ENCODE peak calls at places on chromosomes 4 and X, in seven cellular contexts. One of them, this sample, is unnamed.

GRCh38 chrX:69374569-69374968 is 129.6 kb upstream of the NALF2 start:
- DNase-seq in AG10803: no peak
- DNase-seq in lung: no peak
- DNase-seq in fibroblast of mammary gland: no peak
- DNase-seq in endothelial cell of umbilical vein: no peak
- DNase-seq in heart left ventricle: no peak
- DNase-seq in psoas muscle: no peak
- DNase-seq in this sample: no peak

GRCh38 chr4:101222156-101222845 is 125.0 kb downstream of the PPP3CA start:
- DNase-seq in fibroblast of mammary gland: peak; percentile 25
- DNase-seq in endothelial cell of umbilical vein: peak; percentile 91
- DNase-seq in lung: no peak
- DNase-seq in psoas muscle: no peak
- DNase-seq in AG10803: no peak
- DNase-seq in heart left ventricle: no peak
- DNase-seq in this sample: peak; percentile 53

GRCh38 chr4:176377705-176378302 is 58.0 kb downstream of the SPCS3 start:
- DNase-seq in lung: no peak
- DNase-seq in fibroblast of mammary gland: peak; percentile 40
- DNase-seq in psoas muscle: no peak
- DNase-seq in endothelial cell of umbilical vein: peak; percentile 39
- DNase-seq in AG10803: peak; percentile 25
- DNase-seq in heart left ventricle: no peak
- DNase-seq in this sample: peak; percentile 32

GRCh38 chr4:84379881-84380618 is 119.0 kb downstream of the NKX6-1 start:
- DNase-seq in psoas muscle: no peak
- DNase-seq in heart left ventricle: no peak
- DNase-seq in lung: no peak
- DNase-seq in AG10803: peak; percentile 78
- DNase-seq in endothelial cell of umbilical vein: no peak
- DNase-seq in fibroblast of mammary gland: peak; percentile 90
- DNase-seq in this sample: peak; percentile 18

GRCh38 chr4:53479731-53480525 is 102.5 kb downstream of the FIP1L1 start:
- DNase-seq in lung: no peak
- DNase-seq in heart left ventricle: no peak
- DNase-seq in psoas muscle: no peak
- DNase-seq in AG10803: peak; percentile 88
- DNase-seq in endothelial cell of umbilical vein: no peak
- DNase-seq in fibroblast of mammary gland: peak; percentile 56
- DNase-seq in this sample: peak; percentile 78

GRCh38 chrX:22963186-22963585 is 36.6 kb upstream of the DDX53 start:
- DNase-seq in lung: no peak
- DNase-seq in AG10803: no peak
- DNase-seq in psoas muscle: no peak
- DNase-seq in endothelial cell of umbilical vein: no peak
- DNase-seq in fibroblast of mammary gland: peak; percentile 1
- DNase-seq in heart left ventricle: no peak
- DNase-seq in this sample: no peak

GRCh38 chr4:148017801-148018200 is 285.9 kb downstream of the ARHGAP10 start:
- DNase-seq in AG10803: no peak
- DNase-seq in heart left ventricle: peak; percentile 50
- DNase-seq in fibroblast of mammary gland: no peak
- DNase-seq in endothelial cell of umbilical vein: peak; percentile 96
- DNase-seq in psoas muscle: no peak
- DNase-seq in lung: no peak
- DNase-seq in this sample: no peak

GRCh38 chrX:27136325-27136724 is 326.8 kb downstream of the PPP4R3C start:
- DNase-seq in psoas muscle: no peak
- DNase-seq in AG10803: no peak
- DNase-seq in heart left ventricle: no peak
- DNase-seq in lung: no peak
- DNase-seq in endothelial cell of umbilical vein: no peak
- DNase-seq in fibroblast of mammary gland: no peak
- DNase-seq in this sample: no peak

GRCh38 chrX:153818571-153819397 is 11.6 kb downstream of the PDZD4 start:
- DNase-seq in AG10803: no peak
- DNase-seq in endothelial cell of umbilical vein: peak; percentile 23
- DNase-seq in lung: no peak
- DNase-seq in heart left ventricle: no peak
- DNase-seq in psoas muscle: peak; percentile 31
- DNase-seq in fibroblast of mammary gland: no peak
- DNase-seq in this sample: no peak

GRCh38 chr4:36308150-36308549 is 26.7 kb downstream of the DTHD1 start:
- DNase-seq in lung: no peak
- DNase-seq in endothelial cell of umbilical vein: no peak
- DNase-seq in fibroblast of mammary gland: no peak
- DNase-seq in psoas muscle: no peak
- DNase-seq in AG10803: no peak
- DNase-seq in heart left ventricle: no peak
- DNase-seq in this sample: no peak

GRCh38 chr4:23770011-23770410 is 119.8 kb downstream of the PPARGC1A start:
- DNase-seq in heart left ventricle: no peak
- DNase-seq in psoas muscle: no peak
- DNase-seq in AG10803: peak; percentile 51
- DNase-seq in fibroblast of mammary gland: peak; percentile 18
- DNase-seq in endothelial cell of umbilical vein: no peak
- DNase-seq in lung: no peak
- DNase-seq in this sample: peak; percentile 14

GRCh38 chrX:19617550-19617949 is 102.2 kb upstream of the MAP3K15 start:
- DNase-seq in endothelial cell of umbilical vein: no peak
- DNase-seq in psoas muscle: no peak
- DNase-seq in AG10803: no peak
- DNase-seq in heart left ventricle: no peak
- DNase-seq in lung: no peak
- DNase-seq in fibroblast of mammary gland: no peak
- DNase-seq in this sample: no peak

GRCh38 chrX:19613645-19614323 is 98.5 kb upstream of the MAP3K15 start:
- DNase-seq in AG10803: no peak
- DNase-seq in psoas muscle: peak; percentile 16
- DNase-seq in lung: peak; percentile 73
- DNase-seq in heart left ventricle: no peak
- DNase-seq in endothelial cell of umbilical vein: no peak
- DNase-seq in fibroblast of mammary gland: no peak
- DNase-seq in this sample: no peak

GRCh38 chrX:19611636-19612376 is 96.5 kb upstream of the MAP3K15 start:
- DNase-seq in fibroblast of mammary gland: no peak
- DNase-seq in AG10803: no peak
- DNase-seq in psoas muscle: no peak
- DNase-seq in lung: no peak
- DNase-seq in heart left ventricle: no peak
- DNase-seq in endothelial cell of umbilical vein: no peak
- DNase-seq in this sample: no peak

GRCh38 chrX:19616016-19616415 is 100.7 kb upstream of the MAP3K15 start:
- DNase-seq in endothelial cell of umbilical vein: no peak
- DNase-seq in fibroblast of mammary gland: no peak
- DNase-seq in psoas muscle: no peak
- DNase-seq in lung: no peak
- DNase-seq in AG10803: no peak
- DNase-seq in heart left ventricle: no peak
- DNase-seq in this sample: no peak

DNA sequence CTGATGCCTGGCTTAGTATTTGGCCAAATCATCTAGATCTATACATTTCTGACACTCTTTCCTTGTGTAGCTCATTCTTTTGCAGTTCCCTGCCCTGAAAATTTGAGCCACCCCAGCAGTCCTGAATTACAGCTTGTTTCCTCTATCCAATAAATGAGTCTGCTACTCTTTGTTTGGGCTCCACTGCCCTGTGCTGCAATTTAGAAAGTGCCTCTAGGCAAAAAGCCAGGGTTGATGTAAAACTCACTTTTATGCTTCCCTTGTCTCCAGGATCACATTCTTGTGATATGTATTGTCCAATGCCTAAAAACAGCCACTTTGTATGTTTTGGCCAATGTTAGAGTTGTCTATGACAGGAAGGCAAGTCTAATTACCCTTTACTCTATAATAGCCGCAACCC is 101.7 kb upstream of the MAP3K15 start:
- DNase-seq in heart left ventricle: no peak
- DNase-seq in psoas muscle: no peak
- DNase-seq in endothelial cell of umbilical vein: no peak
- DNase-seq in AG10803: peak; percentile 45
- DNase-seq in lung: no peak
- DNase-seq in fibroblast of mammary gland: no peak
- DNase-seq in this sample: peak; percentile 59
- TF ChIP-seq CTCF in heart left ventricle: no peak
- TF ChIP-seq CTCF in psoas muscle: no peak
- TF ChIP-seq CTCF in endothelial cell of umbilical vein: no peak
- TF ChIP-seq CTCF in AG10803: no peak
- TF ChIP-seq CTCF in lung: no peak
- TF ChIP-seq CTCF in fibroblast of mammary gland: no peak
- TF ChIP-seq CTCF in this sample: no peak

GRCh38 chr4:70741872-70742271 is 20.1 kb downstream of the RUFY3 start:
- DNase-seq in AG10803: peak; percentile 41
- DNase-seq in fibroblast of mammary gland: no peak
- DNase-seq in psoas muscle: no peak
- DNase-seq in heart left ventricle: no peak
- DNase-seq in lung: no peak
- DNase-seq in endothelial cell of umbilical vein: no peak
- DNase-seq in this sample: peak; percentile 16
- H3K4me3 ChIP-seq in AG10803: no peak overlapping the region
- H3K4me3 ChIP-seq in fibroblast of mammary gland: no peak overlapping the region
- H3K4me3 ChIP-seq in psoas muscle: no peak overlapping the region
- H3K4me3 ChIP-seq in heart left ventricle: peak overlapping the region; percentile 35
- H3K4me3 ChIP-seq in lung: no peak overlapping the region
- H3K4me3 ChIP-seq in endothelial cell of umbilical vein: no peak overlapping the region
- H3K4me3 ChIP-seq in this sample: no peak overlapping the region

GRCh38 chr4:39476181-39476873 is 17.5 kb downstream of the LIAS start:
- DNase-seq in lung: no peak
- DNase-seq in psoas muscle: no peak
- DNase-seq in endothelial cell of umbilical vein: no peak
- DNase-seq in heart left ventricle: no peak
- DNase-seq in AG10803: no peak
- DNase-seq in fibroblast of mammary gland: peak; percentile 31
- DNase-seq in this sample: peak; percentile 35
- TF ChIP-seq CTCF in lung: no peak
- TF ChIP-seq CTCF in psoas muscle: no peak
- TF ChIP-seq CTCF in endothelial cell of umbilical vein: no peak
- TF ChIP-seq CTCF in heart left ventricle: no peak
- TF ChIP-seq CTCF in AG10803: no peak
- TF ChIP-seq CTCF in fibroblast of mammary gland: no peak
- TF ChIP-seq CTCF in this sample: no peak

DNA sequence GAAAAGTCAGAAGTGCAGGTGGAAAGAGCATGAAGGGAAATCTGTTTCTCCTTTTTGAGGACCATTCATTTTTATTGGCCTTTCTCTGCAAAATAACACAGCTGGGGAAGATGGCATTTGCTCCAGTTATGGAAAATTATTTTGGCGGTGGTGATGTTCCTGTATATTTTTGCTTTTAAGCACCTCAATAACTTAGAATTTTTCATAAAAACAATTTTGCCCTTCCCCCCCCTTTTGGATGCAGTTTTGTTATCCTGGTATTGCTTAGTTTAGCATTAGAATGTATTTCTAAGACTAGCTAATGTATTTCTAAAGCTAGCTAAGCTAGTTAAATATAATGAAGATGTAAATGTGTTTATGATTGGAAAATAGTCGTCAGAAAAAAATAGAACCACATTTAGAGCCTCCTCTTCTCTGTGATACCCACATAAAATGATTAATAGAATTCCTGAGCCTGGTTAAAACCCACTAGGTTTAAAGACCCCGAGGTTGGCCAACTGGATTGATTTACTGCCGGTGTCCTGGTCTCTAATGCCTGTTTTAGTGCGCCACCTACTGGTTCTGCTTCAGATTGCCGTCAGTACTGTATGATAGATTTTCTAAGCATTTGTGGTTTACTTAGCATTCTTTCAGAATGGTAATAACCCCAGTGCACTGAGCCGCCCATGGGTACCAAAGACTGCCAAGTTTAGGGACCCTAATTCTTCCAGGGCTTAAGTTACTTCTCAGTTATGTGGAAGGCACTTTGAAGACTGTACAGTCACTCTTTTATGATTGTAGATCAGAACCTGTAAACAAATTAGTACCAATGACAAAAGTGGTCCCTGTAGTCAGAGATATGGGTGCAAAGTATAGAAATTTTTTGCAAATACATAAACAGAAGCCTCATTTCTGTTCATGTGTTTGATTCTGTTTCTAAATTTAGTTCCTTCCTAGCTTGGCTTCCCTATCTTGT is 11.4 kb downstream of the KLF3 start:
- DNase-seq in heart left ventricle: peak; percentile 68
- DNase-seq in lung: peak; percentile 76
- DNase-seq in endothelial cell of umbilical vein: peak; percentile 86
- DNase-seq in AG10803: peak; percentile 78
- DNase-seq in psoas muscle: peak; percentile 62
- DNase-seq in fibroblast of mammary gland: peak; percentile 88
- DNase-seq in this sample: peak; percentile 92
- H3K4me3 ChIP-seq in heart left ventricle: peak overlapping the region; percentile 25
- H3K4me3 ChIP-seq in lung: no peak overlapping the region
- H3K4me3 ChIP-seq in endothelial cell of umbilical vein: no peak overlapping the region
- H3K4me3 ChIP-seq in AG10803: no peak overlapping the region
- H3K4me3 ChIP-seq in psoas muscle: peak overlapping the region; percentile 29
- H3K4me3 ChIP-seq in fibroblast of mammary gland: no peak overlapping the region
- H3K4me3 ChIP-seq in this sample: no peak overlapping the region

GRCh38 chr4:123994917-123995316 is 598.3 kb downstream of the SPRY1 start:
- DNase-seq in endothelial cell of umbilical vein: no peak
- DNase-seq in lung: no peak
- DNase-seq in AG10803: no peak
- DNase-seq in heart left ventricle: no peak
- DNase-seq in psoas muscle: no peak
- DNase-seq in fibroblast of mammary gland: no peak
- DNase-seq in this sample: no peak
- TF ChIP-seq CTCF in endothelial cell of umbilical vein: peak; percentile 10
- TF ChIP-seq CTCF in lung: no peak
- TF ChIP-seq CTCF in AG10803: peak; percentile 3
- TF ChIP-seq CTCF in heart left ventricle: no peak
- TF ChIP-seq CTCF in psoas muscle: peak; percentile 9
- TF ChIP-seq CTCF in fibroblast of mammary gland: peak; percentile 36
- TF ChIP-seq CTCF in this sample: no peak

DNA sequence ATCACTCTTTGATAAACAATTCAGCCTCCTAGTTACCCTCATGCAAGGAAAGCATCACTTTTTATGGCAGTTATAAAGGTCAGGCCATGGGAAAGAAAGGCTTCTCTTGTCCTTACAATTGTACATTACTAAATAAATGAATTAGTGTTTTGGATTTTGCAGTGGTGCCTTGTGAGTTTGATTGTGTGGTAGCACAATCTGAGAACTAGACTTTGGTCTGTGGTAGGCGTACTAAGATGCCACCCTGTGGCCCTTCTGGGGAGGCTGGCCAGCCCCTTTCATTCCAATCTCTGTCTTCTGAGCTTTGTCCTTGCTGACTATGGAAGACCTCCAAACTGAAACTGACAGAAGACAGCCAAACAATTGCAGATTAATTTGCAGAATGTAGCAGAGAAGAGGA is 14.6 kb upstream of the HNRNPD start:
- DNase-seq in endothelial cell of umbilical vein: no peak
- DNase-seq in heart left ventricle: no peak
- DNase-seq in AG10803: no peak
- DNase-seq in fibroblast of mammary gland: no peak
- DNase-seq in psoas muscle: no peak
- DNase-seq in lung: no peak
- DNase-seq in this sample: no peak
- H3K4me3 ChIP-seq in endothelial cell of umbilical vein: no peak overlapping the region
- H3K4me3 ChIP-seq in heart left ventricle: no peak overlapping the region
- H3K4me3 ChIP-seq in AG10803: no peak overlapping the region
- H3K4me3 ChIP-seq in fibroblast of mammary gland: no peak overlapping the region
- H3K4me3 ChIP-seq in psoas muscle: no peak overlapping the region
- H3K4me3 ChIP-seq in lung: no peak overlapping the region
- H3K4me3 ChIP-seq in this sample: no peak overlapping the region

GRCh38 chr4:74859163-74859562 is 64.8 kb upstream of the BTC start:
- DNase-seq in fibroblast of mammary gland: no peak
- DNase-seq in lung: no peak
- DNase-seq in endothelial cell of umbilical vein: no peak
- DNase-seq in heart left ventricle: no peak
- DNase-seq in AG10803: no peak
- DNase-seq in psoas muscle: no peak
- DNase-seq in this sample: no peak
- TF ChIP-seq CTCF in fibroblast of mammary gland: no peak
- TF ChIP-seq CTCF in lung: no peak
- TF ChIP-seq CTCF in endothelial cell of umbilical vein: no peak
- TF ChIP-seq CTCF in heart left ventricle: no peak
- TF ChIP-seq CTCF in AG10803: no peak
- TF ChIP-seq CTCF in psoas muscle: no peak
- TF ChIP-seq CTCF in this sample: no peak